ENCODE peak calls at places on chromosomes 7 and 10, in four cellular contexts. A is GM12878, H is HepG2, K is K562. D is an unnamed sample.

GRCh38 chr7:55415173-55415778 is 50.1 kb downstream of the LANCL2 start:
- DNase-seq in H (peak), A (peak), K (peak), D (peak)

GRCh38 chr10:94413374-94413773 is 11.0 kb downstream of the TBC1D12 start:
- DNase-seq in A (no peak), K (no peak), H (no peak), D (no peak)

GRCh38 chr7:40622830-40623507 is 488.2 kb downstream of the SUGCT start:
- DNase-seq in K (no peak), H (peak), A (no peak), D (no peak)

GRCh38 chr10:133047526-133047925 is 40.2 kb upstream of the ADGRA1 start:
- DNase-seq in A (no peak), H (no peak), K (no peak), D (no peak)

GRCh38 chr7:124100190-124100589 is 67.3 kb upstream of the TMEM229A start:
- DNase-seq in H (no peak), A (no peak), K (no peak), D (no peak)

GRCh38 chr10:97762816-97763215 is 9.0 kb downstream of the SFRP5 start:
- DNase-seq in H (peak), A (no peak), K (no peak), D (peak)

GRCh38 chr7:54712777-54713176 is 46.2 kb downstream of the SEC61G start:
- DNase-seq in A (no peak), H (no peak), K (no peak), D (no peak)

GRCh38 chr10:15188629-15189028 is 20.1 kb upstream of the NMT2 start:
- DNase-seq in K (no peak), H (no peak), A (no peak), D (no peak)

GRCh38 chr7:6258440-6259182 is 13.8 kb downstream of the CYTH3 start:
- DNase-seq in K (no peak), A (no peak), H (no peak), D (no peak)

GRCh38 chr7:114715907-114716306 is 206.0 kb upstream of the MDFIC start:
- DNase-seq in H (no peak), A (no peak), K (no peak), D (no peak)

GRCh38 chr10:31980471-31980870 is 51.8 kb upstream of the ARHGAP12 start:
- DNase-seq in H (no peak), A (no peak), K (no peak), D (no peak)

GRCh38 chr10:88832376-88832775 is 19.3 kb downstream of the ANKRD22 start:
- DNase-seq in H (no peak), K (no peak), A (no peak), D (no peak)

GRCh38 chr7:149414745-149415390 is 46.0 kb downstream of the ZNF777 start:
- DNase-seq in A (no peak), H (no peak), K (no peak), D (peak)

GRCh38 chr7:140564643-140565042 is 76.0 kb downstream of the DENND2A start:
- DNase-seq in H (no peak), K (no peak), A (no peak), D (no peak)

GRCh38 chr7:132536646-132537395 is 39.4 kb downstream of the PLXNA4 start:
- DNase-seq in A (no peak), H (no peak), K (no peak), D (no peak)

GRCh38 chr10:132374612-132375011 is 22.4 kb upstream of the PWWP2B start:
- DNase-seq in K (no peak), H (no peak), A (no peak), D (no peak)

GRCh38 chr7:7228472-7228871 is 46.1 kb downstream of the C1GALT1 start:
- DNase-seq in H (no peak), A (no peak), K (no peak), D (no peak)

GRCh38 chr7:24052572-24053223 is 231.3 kb upstream of the NPY start:
- DNase-seq in H (no peak), A (no peak), K (no peak), D (no peak)

GRCh38 chr10:86659721-86660438 is 5.5 kb downstream of the OPN4 start:
- DNase-seq in A (no peak), H (no peak), K (no peak), D (peak)

GRCh38 chr7:21920931-21921330 is 24.8 kb downstream of the CDCA7L start:
- DNase-seq in A (no peak), K (no peak), H (no peak), D (no peak)

GRCh38 chr10:84818956-84819355 is 490.6 kb downstream of the CCSER2 start:
- DNase-seq in A (no peak), K (no peak), H (no peak), D (no peak)

GRCh38 chr10:35422236-35422635 is 85.9 kb downstream of the CCNY start:
- DNase-seq in H (peak), A (no peak), K (no peak), D (no peak)

GRCh38 chr10:20970044-20970443 is 72.9 kb upstream of the NEBL start:
- DNase-seq in K (no peak), A (no peak), H (no peak), D (no peak)

GRCh38 chr7:78254397-78255055 is 456.0 kb downstream of the PHTF2 start:
- DNase-seq in K (no peak), A (no peak), H (no peak), D (no peak)

GRCh38 chr10:32983333-32983909 is 25.4 kb upstream of the ITGB1 start:
- DNase-seq in H (peak), K (no peak), A (no peak), D (no peak)
- TF ChIP-seq CREM in H (no peak), K (no peak), A (no peak), D (no peak)

GRCh38 chr7:20509892-20510645 is 105.4 kb upstream of the ABCB5 start:
- DNase-seq in K (no peak), A (no peak), H (no peak), D (no peak)

GRCh38 chr7:20519641-20520040 is 95.8 kb upstream of the ABCB5 start:
- DNase-seq in A (no peak), K (no peak), H (no peak), D (no peak)

GRCh38 chr7:20513897-20514296 is 101.6 kb upstream of the ABCB5 start:
- DNase-seq in H (no peak), K (no peak), A (no peak), D (no peak)

GRCh38 chr7:20513341-20513740 is 102.1 kb upstream of the ABCB5 start:
- DNase-seq in A (no peak), K (no peak), H (no peak), D (no peak)

GRCh38 chr7:20514364-20514763 is 101.1 kb upstream of the ABCB5 start:
- DNase-seq in K (no peak), A (peak), H (no peak), D (no peak)
- TF ChIP-seq CREM in K (no peak), A (no peak), H (no peak), D (no peak)

GRCh38 chr7:51228386-51228958 is 88.1 kb downstream of the COBL start:
- DNase-seq in A (no peak), K (no peak), H (no peak), D (no peak)

GRCh38 chr7:51229620-51230323 is 86.8 kb downstream of the COBL start:
- DNase-seq in H (no peak), K (no peak), A (no peak), D (no peak)

GRCh38 chr7:51230324-51230625 is 86.3 kb downstream of the COBL start:
- DNase-seq in K (no peak), H (no peak), A (no peak), D (no peak)

GRCh38 chr7:51227861-51228260 is 88.7 kb downstream of the COBL start:
- DNase-seq in K (no peak), H (no peak), A (no peak), D (no peak)

GRCh38 chr7:51229106-51229537 is 87.5 kb downstream of the COBL start:
- DNase-seq in A (no peak), H (no peak), K (no peak), D (no peak)
- TF ChIP-seq CREM in A (no peak), H (no peak), K (no peak), D (no peak)

GRCh38 chr10:517872-518475 is 171.5 kb downstream of the DIP2C start:
- DNase-seq in H (no peak), K (no peak), A (no peak), D (no peak)
- TF ChIP-seq CREM in H (no peak), K (no peak), A (no peak), D (no peak)

DNA sequence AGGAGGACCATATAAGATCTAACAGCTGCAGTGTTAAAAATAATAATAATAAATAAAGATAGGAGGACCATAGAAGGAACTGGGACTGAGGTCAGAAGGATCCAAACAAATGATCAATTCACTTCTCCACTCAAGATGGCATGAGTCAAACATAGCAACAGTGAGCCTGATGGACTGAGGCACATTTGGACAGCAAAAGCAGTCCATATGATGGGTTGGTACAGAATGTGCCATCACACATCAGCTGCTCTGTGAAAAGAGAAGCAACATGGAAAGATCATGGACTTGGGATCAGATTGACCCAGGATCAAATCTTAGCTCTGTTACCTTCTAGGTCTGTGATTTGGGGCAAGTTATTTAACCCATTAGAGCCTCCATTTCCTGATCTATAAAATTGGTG is 188.9 kb upstream of the KMT2E start:
- DNase-seq in H (no peak), A (no peak), K (no peak), D (no peak)
- TF ChIP-seq CREM in H (no peak), A (no peak), K (no peak), D (no peak)

GRCh38 chr7:16923019-16923418 is 41.2 kb upstream of the AGR3 start:
- DNase-seq in H (no peak), A (no peak), K (no peak), D (no peak)

GRCh38 chr7:16926283-16926682 is 44.5 kb upstream of the AGR3 start:
- DNase-seq in A (no peak), H (peak), K (no peak), D (no peak)

GRCh38 chr7:16929146-16929762 is 47.5 kb upstream of the AGR3 start:
- DNase-seq in K (no peak), H (no peak), A (peak), D (no peak)

GRCh38 chr7:16925609-16926008 is 43.8 kb upstream of the AGR3 start:
- DNase-seq in H (no peak), A (no peak), K (no peak), D (no peak)

GRCh38 chr7:16926861-16927260 is 45.1 kb upstream of the AGR3 start:
- DNase-seq in H (no peak), K (no peak), A (no peak), D (no peak)
- TF ChIP-seq CREM in H (no peak), K (no peak), A (no peak), D (no peak)

GRCh38 chr10:83371696-83372490 is 767.4 kb upstream of the GHITM start:
- DNase-seq in H (no peak), K (no peak), A (no peak), D (no peak)
- TF ChIP-seq CREM in H (no peak), K (no peak), A (no peak), D (no peak)

D was measured in WTC11.